ENCODE peak calls at places on chromosomes 2 and 18, in six cellular contexts. M is stromal cell of bone marrow; H is progenitor cell of endocrine pancreas; B is keratinocyte; R is RWPE1; V is stimulated activated CD8-positive, alpha-beta memory T cell treated with anti-CD3 and anti-CD28 coated beads, Interleukin-12 subunit alpha, Interleukin-12 subunit beta, amount 100 ng/mL, for 4 hours. X is an unnamed sample.

GRCh38 chr2:235834781-235835180 is 333.4 kb downstream of the GBX2 start:
- DNase-seq in M (no peak), H (no peak), B (no peak), R (no peak), V (no peak), X (no peak)

GRCh38 chr2:230234845-230235244 is 9.3 kb downstream of the SP140 start:
- DNase-seq in M (no peak), H (no peak), B (no peak), R (no peak), V (no peak), X (no peak)

GRCh38 chr2:239519921-239520585 is 119.2 kb upstream of the HDAC4 start:
- DNase-seq in M (no peak), H (no peak), B (no peak), R (no peak), V (no peak), X (no peak)

GRCh38 chr2:230614913-230615332 is 97.7 kb upstream of the CAB39 start:
- DNase-seq in M (no peak), H (no peak), B (peak), R (no peak), V (no peak), X (no peak)

GRCh38 chr18:69948919-69949537 is 1.4 kb upstream of the CD226 start:
- DNase-seq in M (no peak), H (no peak), B (no peak), R (no peak), V (no peak), X (no peak)

GRCh38 chr18:31901063-31901462 is 41.9 kb downstream of the TRAPPC8 start:
- DNase-seq in M (no peak), H (no peak), B (no peak), R (no peak), V (no peak), X (no peak)

GRCh38 chr2:47687856-47688255 is 95.1 kb upstream of the MSH6 start:
- DNase-seq in M (no peak), H (no peak), B (no peak), R (no peak), V (no peak), X (no peak)

GRCh38 chr2:85584857-85585780 is 888 bp downstream of the VAMP5 start:
- DNase-seq in M (no peak), H (no peak), B (no peak), R (peak), V (peak), X (peak)

GRCh38 chr2:109454764-109455394 is 158.9 kb downstream of the SEPTIN10 start:
- DNase-seq in M (no peak), H (no peak), B (no peak), R (no peak), V (no peak), X (no peak)

GRCh38 chr2:217905395-217905794 is 97.4 kb downstream of the TNS1 start:
- DNase-seq in M (no peak), H (no peak), B (no peak), R (no peak), V (no peak), X (no peak)

GRCh38 chr2:143123911-143124310 is 5.3 kb upstream of the ARHGAP15 start:
- DNase-seq in M (no peak), H (no peak), B (no peak), R (no peak), V (no peak), X (no peak)

GRCh38 chr2:159290289-159290907 is 3.9 kb upstream of the WDSUB1 start:
- DNase-seq in M (peak), H (no peak), B (peak), R (peak), V (no peak), X (no peak)

GRCh38 chr2:235171511-235172130 is 219.8 kb downstream of the SH3BP4 start:
- DNase-seq in M (peak), H (no peak), B (peak), R (peak), V (no peak), X (peak)

GRCh38 chr18:74524097-74524496 is 10.2 kb upstream of the CNDP1 start:
- DNase-seq in M (no peak), H (no peak), B (no peak), R (no peak), V (no peak), X (no peak)

GRCh38 chr2:32064021-32064678 is 794 bp downstream of the SPAST start:
- DNase-seq in M (no peak), H (no peak), B (no peak), R (peak), V (no peak), X (peak)

GRCh38 chr2:232888839-232889529 is 18.9 kb downstream of the SNORC start:
- DNase-seq in M (no peak), H (no peak), B (no peak), R (no peak), V (no peak), X (no peak)

GRCh38 chr2:34578641-34579040 is 979.5 kb upstream of the FAM98A start:
- DNase-seq in M (no peak), H (no peak), B (no peak), R (peak), V (no peak), X (no peak)

GRCh38 chr2:126655500-126656310 is at the start of gene GYPC:
- DNase-seq in M (peak), H (peak), B (no peak), R (no peak), V (peak), X (no peak)

GRCh38 chr2:32947484-32948143 is 861 bp downstream of the LTBP1 start:
- DNase-seq in M (no peak), H (peak), B (no peak), R (peak), V (peak), X (peak)

GRCh38 chr18:6876646-6877045 is 147.1 kb downstream of the ARHGAP28 start:
- DNase-seq in M (no peak), H (no peak), B (no peak), R (no peak), V (no peak), X (no peak)

GRCh38 chr2:15844099-15844801 is 96.1 kb upstream of the MYCN start:
- DNase-seq in M (no peak), H (no peak), B (no peak), R (no peak), V (no peak), X (no peak)

GRCh38 chr18:46469186-46469915 is 187.7 kb downstream of the LOXHD1 start:
- DNase-seq in M (no peak), H (no peak), B (no peak), R (peak), V (no peak), X (peak)

GRCh38 chr2:46749042-46749461 is 166.6 kb downstream of the MCFD2 start:
- DNase-seq in M (peak), H (no peak), B (no peak), R (peak), V (no peak), X (no peak)

GRCh38 chr2:97870396-97870843 is 125.3 kb downstream of the TMEM131 start:
- DNase-seq in M (peak), H (no peak), B (peak), R (peak), V (no peak), X (peak)

GRCh38 chr18:60060578-60060977 is 160.8 kb downstream of the PMAIP1 start:
- DNase-seq in M (no peak), H (no peak), B (peak), R (no peak), V (no peak), X (no peak)

GRCh38 chr2:121049141-121049540 is 235.9 kb downstream of the TFCP2L1 start:
- DNase-seq in M (no peak), H (no peak), B (no peak), R (no peak), V (no peak), X (peak)

GRCh38 chr2:167331636-167332232 is 443.5 kb downstream of the XIRP2 start:
- DNase-seq in M (no peak), H (no peak), B (no peak), R (no peak), V (no peak), X (no peak)

GRCh38 chr2:127411609-127412370 is 6.4 kb upstream of the PROC start:
- DNase-seq in M (no peak), H (no peak), B (no peak), R (no peak), V (no peak), X (peak)

X was measured in PC-9.